ENCODE peak calls at places on chromosomes 1 and 21, in four cellular contexts. One of them, this sample, is unnamed.

GRCh38 chr1:96080925-96081324 is 640.7 kb upstream of the PTBP2 start:
- DNase-seq in cardiac fibroblast: peak; percentile 5
- DNase-seq in GM10248: no peak
- DNase-seq in AG04450: no peak
- DNase-seq in this sample: no peak

GRCh38 chr1:206663832-206664652 is 20.7 kb upstream of the MAPKAPK2 start:
- DNase-seq in cardiac fibroblast: peak; percentile 78
- DNase-seq in GM10248: peak; percentile 78
- DNase-seq in AG04450: peak; percentile 29
- DNase-seq in this sample: peak; percentile 80

GRCh38 chr1:32500387-32501209 is 35.7 kb downstream of the ZBTB8B start:
- DNase-seq in cardiac fibroblast: peak; percentile 59
- DNase-seq in GM10248: peak; percentile 74
- DNase-seq in AG04450: no peak
- DNase-seq in this sample: peak; percentile 83

GRCh38 chr1:230170610-230171009 is 103.6 kb downstream of the GALNT2 start:
- DNase-seq in cardiac fibroblast: no peak
- DNase-seq in GM10248: no peak
- DNase-seq in AG04450: no peak
- DNase-seq in this sample: no peak

GRCh38 chr1:159012495-159012894 is 2.8 kb downstream of the IFI16 start:
- DNase-seq in cardiac fibroblast: peak; percentile 57
- DNase-seq in GM10248: peak; percentile 23
- DNase-seq in AG04450: no peak
- DNase-seq in this sample: no peak

GRCh38 chr1:44421374-44422028 is 16.4 kb downstream of the RNF220 start:
- DNase-seq in cardiac fibroblast: no peak
- DNase-seq in GM10248: no peak
- DNase-seq in AG04450: no peak
- DNase-seq in this sample: no peak

GRCh38 chr1:151790940-151791651 is 796 bp upstream of the TDRKH start:
- DNase-seq in cardiac fibroblast: peak; percentile 13
- DNase-seq in GM10248: no peak
- DNase-seq in AG04450: no peak
- DNase-seq in this sample: no peak

GRCh38 chr1:17120962-17121837 is 1.9 kb upstream of the PADI2 start:
- DNase-seq in cardiac fibroblast: peak; percentile 34
- DNase-seq in GM10248: no peak
- DNase-seq in AG04450: no peak
- DNase-seq in this sample: no peak

GRCh38 chr1:198212675-198213074 is 55.9 kb downstream of the NEK7 start:
- DNase-seq in cardiac fibroblast: peak; percentile 99
- DNase-seq in GM10248: no peak
- DNase-seq in AG04450: peak; percentile 76
- DNase-seq in this sample: no peak

GRCh38 chr1:226586116-226586515 is 37.6 kb downstream of the STUM start:
- DNase-seq in cardiac fibroblast: no peak
- DNase-seq in GM10248: no peak
- DNase-seq in AG04450: no peak
- DNase-seq in this sample: no peak

GRCh38 chr1:175191654-175192053 is 922 bp downstream of the KIAA0040 start:
- DNase-seq in cardiac fibroblast: peak; percentile 4
- DNase-seq in GM10248: peak; percentile 48
- DNase-seq in AG04450: no peak
- DNase-seq in this sample: peak; percentile 41

GRCh38 chr1:38235705-38236104 is 189.1 kb upstream of the POU3F1 start:
- DNase-seq in cardiac fibroblast: peak; percentile 3
- DNase-seq in GM10248: no peak
- DNase-seq in AG04450: no peak
- DNase-seq in this sample: no peak

GRCh38 chr1:206729050-206729449 is 41.5 kb upstream of the IL19 start:
- DNase-seq in cardiac fibroblast: no peak
- DNase-seq in GM10248: no peak
- DNase-seq in AG04450: no peak
- DNase-seq in this sample: no peak

GRCh38 chr1:27804791-27805190 is 25.8 kb upstream of the PPP1R8 start:
- DNase-seq in cardiac fibroblast: no peak
- DNase-seq in GM10248: no peak
- DNase-seq in AG04450: no peak
- DNase-seq in this sample: no peak

GRCh38 chr21:33261635-33262034 is 4.5 kb upstream of the IL10RB start:
- DNase-seq in cardiac fibroblast: no peak
- DNase-seq in GM10248: no peak
- DNase-seq in AG04450: peak; percentile 20
- DNase-seq in this sample: no peak

GRCh38 chr1:243421784-243422183 is 165.9 kb downstream of the SDCCAG8 start:
- DNase-seq in cardiac fibroblast: peak; percentile 71
- DNase-seq in GM10248: no peak
- DNase-seq in AG04450: peak; percentile 58
- DNase-seq in this sample: no peak

GRCh38 chr1:6998267-6998666 is 213.0 kb downstream of the CAMTA1 start:
- DNase-seq in cardiac fibroblast: no peak
- DNase-seq in GM10248: no peak
- DNase-seq in AG04450: no peak
- DNase-seq in this sample: no peak

GRCh38 chr1:35587736-35588135 is 14.6 kb downstream of the TFAP2E start:
- DNase-seq in cardiac fibroblast: no peak
- DNase-seq in GM10248: no peak
- DNase-seq in AG04450: no peak
- DNase-seq in this sample: no peak

GRCh38 chr1:207822124-207822601 is 70.3 kb downstream of the CD46 start:
- DNase-seq in cardiac fibroblast: no peak
- DNase-seq in GM10248: peak; percentile 85
- DNase-seq in AG04450: no peak
- DNase-seq in this sample: peak; percentile 86

GRCh38 chr1:116806245-116806644 is 52.0 kb downstream of the CD2 start:
- DNase-seq in cardiac fibroblast: no peak
- DNase-seq in GM10248: peak; percentile 18
- DNase-seq in AG04450: no peak
- DNase-seq in this sample: no peak

GRCh38 chr1:39675220-39675619 is 3.3 kb upstream of the NT5C1A start:
- DNase-seq in cardiac fibroblast: no peak
- DNase-seq in GM10248: no peak
- DNase-seq in AG04450: no peak
- DNase-seq in this sample: no peak

GRCh38 chr1:84069236-84069845 is 70.4 kb upstream of the TTLL7 start:
- DNase-seq in cardiac fibroblast: peak; percentile 20
- DNase-seq in GM10248: no peak
- DNase-seq in AG04450: no peak
- DNase-seq in this sample: no peak

GRCh38 chr1:185969524-185969991 is 235.4 kb downstream of the HMCN1 start:
- DNase-seq in cardiac fibroblast: peak; percentile 34
- DNase-seq in GM10248: no peak
- DNase-seq in AG04450: no peak
- DNase-seq in this sample: no peak

GRCh38 chr1:94672934-94673333 is 131.4 kb upstream of the F3 start:
- DNase-seq in cardiac fibroblast: peak; percentile 65
- DNase-seq in GM10248: no peak
- DNase-seq in AG04450: peak; percentile 93
- DNase-seq in this sample: no peak

GRCh38 chr1:232432313-232432712 is 197.6 kb downstream of the SIPA1L2 start:
- DNase-seq in cardiac fibroblast: peak; percentile 46
- DNase-seq in GM10248: no peak
- DNase-seq in AG04450: no peak
- DNase-seq in this sample: no peak

GRCh38 chr1:174191255-174191906 is 32.1 kb downstream of the RABGAP1L start:
- DNase-seq in cardiac fibroblast: peak; percentile 22
- DNase-seq in GM10248: no peak
- DNase-seq in AG04450: peak; percentile 6
- DNase-seq in this sample: no peak

GRCh38 chr1:162954824-162955223 is 93.8 kb upstream of the CCDC190 start:
- DNase-seq in cardiac fibroblast: peak; percentile 86
- DNase-seq in GM10248: no peak
- DNase-seq in AG04450: no peak
- DNase-seq in this sample: no peak

GRCh38 chr1:187894349-187894748 is 1065.6 kb downstream of the PLA2G4A start:
- DNase-seq in cardiac fibroblast: no peak
- DNase-seq in GM10248: no peak
- DNase-seq in AG04450: no peak
- DNase-seq in this sample: no peak

DNA sequence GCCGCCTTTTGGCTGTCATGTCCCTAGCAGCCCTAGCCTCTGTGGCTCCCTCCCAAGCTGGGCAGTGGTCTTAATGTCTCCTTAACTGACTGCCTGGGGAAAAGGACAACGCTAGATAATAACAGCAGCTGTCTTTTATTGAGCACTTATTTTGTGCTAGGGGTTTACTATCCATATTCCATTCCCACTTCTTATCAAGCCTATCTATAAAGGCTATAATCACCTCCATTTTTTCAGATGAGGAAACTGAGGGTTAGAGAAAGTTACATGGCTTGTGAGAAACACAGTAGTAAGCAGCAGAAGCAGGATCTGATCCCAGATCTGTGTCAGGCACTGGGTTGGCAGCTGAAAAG is 6.2 kb downstream of the SH3BGRL3 start:
- DNase-seq in cardiac fibroblast: no peak
- DNase-seq in GM10248: no peak
- DNase-seq in AG04450: no peak
- DNase-seq in this sample: no peak
- TF ChIP-seq CTCF in cardiac fibroblast: no peak
- TF ChIP-seq CTCF in GM10248: no peak
- TF ChIP-seq CTCF in AG04450: no peak
- TF ChIP-seq CTCF in this sample: no peak

GRCh38 chr21:38167345-38167744 is 89.4 kb upstream of the KCNJ15 start:
- DNase-seq in cardiac fibroblast: no peak
- DNase-seq in GM10248: no peak
- DNase-seq in AG04450: no peak
- DNase-seq in this sample: no peak

GRCh38 chr21:38171723-38172344 is 85.0 kb upstream of the KCNJ15 start:
- DNase-seq in cardiac fibroblast: peak; percentile 77
- DNase-seq in GM10248: no peak
- DNase-seq in AG04450: peak; percentile 11
- DNase-seq in this sample: no peak

GRCh38 chr21:38166214-38166547 is 90.6 kb upstream of the KCNJ15 start:
- DNase-seq in cardiac fibroblast: no peak
- DNase-seq in GM10248: no peak
- DNase-seq in AG04450: no peak
- DNase-seq in this sample: no peak

GRCh38 chr21:38170705-38171682 is 85.8 kb upstream of the KCNJ15 start:
- DNase-seq in cardiac fibroblast: peak; percentile 44
- DNase-seq in GM10248: no peak
- DNase-seq in AG04450: no peak
- DNase-seq in this sample: no peak

DNA sequence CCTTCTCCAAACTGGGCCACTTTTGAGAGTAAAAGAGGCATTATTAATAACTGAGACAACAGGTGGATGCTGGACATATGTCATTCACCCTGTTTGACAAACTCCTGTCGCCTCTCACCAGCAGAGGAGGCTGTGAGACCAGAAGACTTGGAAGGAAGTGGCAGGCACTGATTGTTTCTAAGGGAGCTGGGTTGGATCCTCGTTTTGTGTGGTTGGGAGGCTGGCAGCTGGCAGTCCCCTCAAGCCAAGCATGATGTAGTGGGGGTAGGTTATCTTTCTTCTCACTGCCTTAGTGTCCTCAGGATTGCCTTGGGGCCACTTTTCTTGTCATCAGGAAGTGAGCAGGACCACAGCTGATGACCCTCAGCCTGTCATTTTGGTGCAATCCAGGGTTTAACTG is 86.5 kb upstream of the KCNJ15 start:
- DNase-seq in cardiac fibroblast: peak; percentile 59
- DNase-seq in GM10248: peak; percentile 20
- DNase-seq in AG04450: no peak
- DNase-seq in this sample: no peak
- TF ChIP-seq CTCF in cardiac fibroblast: peak; percentile 65
- TF ChIP-seq CTCF in GM10248: peak; percentile 29
- TF ChIP-seq CTCF in AG04450: peak; percentile 43
- TF ChIP-seq CTCF in this sample: peak; percentile 27

DNA sequence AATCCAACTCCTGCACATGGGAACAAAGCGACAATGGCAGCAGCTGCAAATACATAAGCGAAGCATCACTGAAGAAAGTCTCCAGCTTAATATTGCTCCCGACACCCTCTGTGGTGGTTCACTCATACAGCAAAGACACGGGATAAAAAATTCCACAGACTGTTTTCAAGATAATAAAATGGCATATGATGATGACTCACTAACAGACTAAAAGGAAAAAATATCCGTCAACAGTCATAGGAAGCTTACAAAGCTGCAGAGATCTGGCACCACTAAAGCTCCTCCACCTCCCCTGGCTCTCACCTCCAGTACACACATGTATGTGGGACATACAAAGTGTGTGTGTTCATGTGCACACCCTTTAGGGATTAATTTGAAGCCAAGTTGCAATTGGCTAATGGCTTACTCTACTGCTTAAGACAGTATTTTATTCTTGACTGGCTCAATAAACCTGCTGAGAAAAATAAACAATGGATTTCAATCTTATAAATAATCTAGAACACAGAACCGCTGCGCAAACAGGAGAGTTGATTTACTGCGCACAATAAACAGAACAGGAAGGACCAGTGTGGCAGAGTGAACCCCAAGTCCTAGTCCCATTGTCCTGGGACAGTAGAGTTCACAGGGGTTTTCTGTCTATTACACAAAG is 94.4 kb downstream of the SLC45A1 start:
- DNase-seq in cardiac fibroblast: peak; percentile 93
- DNase-seq in GM10248: no peak
- DNase-seq in AG04450: peak; percentile 58
- DNase-seq in this sample: no peak
- TF ChIP-seq CTCF in cardiac fibroblast: peak; percentile 4
- TF ChIP-seq CTCF in GM10248: no peak
- TF ChIP-seq CTCF in AG04450: peak; percentile 25
- TF ChIP-seq CTCF in this sample: no peak

GRCh38 chr1:11422701-11423100 is 56.3 kb upstream of the DISP3 start:
- DNase-seq in cardiac fibroblast: no peak
- DNase-seq in GM10248: no peak
- DNase-seq in AG04450: no peak
- DNase-seq in this sample: no peak
- TF ChIP-seq CTCF in cardiac fibroblast: no peak
- TF ChIP-seq CTCF in GM10248: no peak
- TF ChIP-seq CTCF in AG04450: no peak
- TF ChIP-seq CTCF in this sample: no peak

GRCh38 chr1:26175346-26175745 is 1.9 kb upstream of the CNKSR1 start:
- DNase-seq in cardiac fibroblast: no peak
- DNase-seq in GM10248: no peak
- DNase-seq in AG04450: no peak
- DNase-seq in this sample: no peak

GRCh38 chr1:26181586-26182371 is 4.5 kb downstream of the CNKSR1 start:
- DNase-seq in cardiac fibroblast: no peak
- DNase-seq in GM10248: no peak
- DNase-seq in AG04450: no peak
- DNase-seq in this sample: no peak

GRCh38 chr1:26182372-26182675 is 5.0 kb downstream of the CNKSR1 start:
- DNase-seq in cardiac fibroblast: no peak
- DNase-seq in GM10248: no peak
- DNase-seq in AG04450: no peak
- DNase-seq in this sample: no peak

GRCh38 chr1:26180010-26180506 is 2.8 kb downstream of the CNKSR1 start:
- DNase-seq in cardiac fibroblast: no peak
- DNase-seq in GM10248: no peak
- DNase-seq in AG04450: no peak
- DNase-seq in this sample: no peak

GRCh38 chr1:26177182-26177684 is at the start of gene CNKSR1:
- DNase-seq in cardiac fibroblast: no peak
- DNase-seq in GM10248: no peak
- DNase-seq in AG04450: no peak
- DNase-seq in this sample: no peak
- TF ChIP-seq CTCF in cardiac fibroblast: no peak
- TF ChIP-seq CTCF in GM10248: no peak
- TF ChIP-seq CTCF in AG04450: no peak
- TF ChIP-seq CTCF in this sample: no peak

This sample was measured in GM13976.